ENCODE peak calls at places on chromosomes 12 and 14, in seven cellular contexts. One of them, this sample, is unnamed.

GRCh38 chr12:124152733-124153132 is 142.2 kb upstream of the RFLNA start:
- DNase-seq in left lung: no peak
- DNase-seq in tibial artery: no peak
- DNase-seq in heart left ventricle: no peak
- DNase-seq in cardiac muscle cell: no peak
- DNase-seq in right lobe of liver: no peak
- DNase-seq in brain microvascular endothelial cell: no peak
- DNase-seq in this sample: no peak

GRCh38 chr12:106669216-106669615 is 86.4 kb downstream of the RFX4 start:
- DNase-seq in left lung: no peak
- DNase-seq in tibial artery: no peak
- DNase-seq in heart left ventricle: no peak
- DNase-seq in cardiac muscle cell: no peak
- DNase-seq in right lobe of liver: no peak
- DNase-seq in brain microvascular endothelial cell: no peak
- DNase-seq in this sample: no peak

GRCh38 chr14:54890794-54891193 is 11.8 kb downstream of the GCH1 start:
- DNase-seq in left lung: no peak
- DNase-seq in tibial artery: no peak
- DNase-seq in heart left ventricle: no peak
- DNase-seq in cardiac muscle cell: no peak
- DNase-seq in right lobe of liver: no peak
- DNase-seq in brain microvascular endothelial cell: no peak
- DNase-seq in this sample: no peak

GRCh38 chr14:35855886-35856481 is 29.8 kb downstream of the BRMS1L start:
- DNase-seq in left lung: no peak
- DNase-seq in tibial artery: no peak
- DNase-seq in heart left ventricle: no peak
- DNase-seq in cardiac muscle cell: no peak
- DNase-seq in right lobe of liver: no peak
- DNase-seq in brain microvascular endothelial cell: no peak
- DNase-seq in this sample: no peak

GRCh38 chr12:1758887-1759286 is 61.5 kb upstream of the LRTM2 start:
- DNase-seq in left lung: no peak
- DNase-seq in tibial artery: no peak
- DNase-seq in heart left ventricle: no peak
- DNase-seq in cardiac muscle cell: no peak
- DNase-seq in right lobe of liver: no peak
- DNase-seq in brain microvascular endothelial cell: no peak
- DNase-seq in this sample: no peak

GRCh38 chr14:96264850-96265249 is 8.8 kb downstream of the BDKRB1 start:
- DNase-seq in left lung: no peak
- DNase-seq in tibial artery: no peak
- DNase-seq in heart left ventricle: no peak
- DNase-seq in cardiac muscle cell: no peak
- DNase-seq in right lobe of liver: no peak
- DNase-seq in brain microvascular endothelial cell: peak
- DNase-seq in this sample: no peak

GRCh38 chr14:80902608-80903007 is 38.9 kb downstream of the CEP128 start:
- DNase-seq in left lung: no peak
- DNase-seq in tibial artery: no peak
- DNase-seq in heart left ventricle: no peak
- DNase-seq in cardiac muscle cell: no peak
- DNase-seq in right lobe of liver: no peak
- DNase-seq in brain microvascular endothelial cell: no peak
- DNase-seq in this sample: no peak

GRCh38 chr12:89062996-89063395 is 289.3 kb downstream of the DUSP6 start:
- DNase-seq in left lung: no peak
- DNase-seq in tibial artery: no peak
- DNase-seq in heart left ventricle: no peak
- DNase-seq in cardiac muscle cell: no peak
- DNase-seq in right lobe of liver: no peak
- DNase-seq in brain microvascular endothelial cell: no peak
- DNase-seq in this sample: no peak

GRCh38 chr12:57215668-57216013 is 953 bp upstream of the NXPH4 start:
- DNase-seq in left lung: no peak
- DNase-seq in tibial artery: no peak
- DNase-seq in heart left ventricle: no peak
- DNase-seq in cardiac muscle cell: no peak
- DNase-seq in right lobe of liver: no peak
- DNase-seq in brain microvascular endothelial cell: no peak
- DNase-seq in this sample: no peak

GRCh38 chr14:59787045-59787674 is 83.4 kb downstream of the RTN1 start:
- DNase-seq in left lung: no peak
- DNase-seq in tibial artery: no peak
- DNase-seq in heart left ventricle: no peak
- DNase-seq in cardiac muscle cell: peak
- DNase-seq in right lobe of liver: no peak
- DNase-seq in brain microvascular endothelial cell: no peak
- DNase-seq in this sample: no peak
- TF ChIP-seq CTCF in left lung: no peak
- TF ChIP-seq CTCF in tibial artery: no peak
- TF ChIP-seq CTCF in heart left ventricle: no peak
- TF ChIP-seq CTCF in cardiac muscle cell: no peak
- TF ChIP-seq CTCF in right lobe of liver: no peak
- TF ChIP-seq CTCF in brain microvascular endothelial cell: peak
- TF ChIP-seq CTCF in this sample: no peak

GRCh38 chr12:25017336-25017735 is 68.4 kb upstream of the BCAT1 start:
- DNase-seq in left lung: no peak
- DNase-seq in tibial artery: no peak
- DNase-seq in heart left ventricle: no peak
- DNase-seq in cardiac muscle cell: no peak
- DNase-seq in right lobe of liver: no peak
- DNase-seq in brain microvascular endothelial cell: peak
- DNase-seq in this sample: no peak

GRCh38 chr12:25025260-25025659 is 76.4 kb upstream of the BCAT1 start:
- DNase-seq in left lung: no peak
- DNase-seq in tibial artery: no peak
- DNase-seq in heart left ventricle: no peak
- DNase-seq in cardiac muscle cell: peak
- DNase-seq in right lobe of liver: no peak
- DNase-seq in brain microvascular endothelial cell: no peak
- DNase-seq in this sample: no peak

GRCh38 chr12:25023808-25024207 is 74.9 kb upstream of the BCAT1 start:
- DNase-seq in left lung: no peak
- DNase-seq in tibial artery: no peak
- DNase-seq in heart left ventricle: no peak
- DNase-seq in cardiac muscle cell: no peak
- DNase-seq in right lobe of liver: no peak
- DNase-seq in brain microvascular endothelial cell: no peak
- DNase-seq in this sample: no peak

GRCh38 chr12:25018146-25018545 is 69.2 kb upstream of the BCAT1 start:
- DNase-seq in left lung: no peak
- DNase-seq in tibial artery: no peak
- DNase-seq in heart left ventricle: no peak
- DNase-seq in cardiac muscle cell: no peak
- DNase-seq in right lobe of liver: no peak
- DNase-seq in brain microvascular endothelial cell: no peak
- DNase-seq in this sample: no peak

GRCh38 chr12:25020621-25021243 is 71.8 kb upstream of the BCAT1 start:
- DNase-seq in left lung: no peak
- DNase-seq in tibial artery: no peak
- DNase-seq in heart left ventricle: no peak
- DNase-seq in cardiac muscle cell: no peak
- DNase-seq in right lobe of liver: no peak
- DNase-seq in brain microvascular endothelial cell: no peak
- DNase-seq in this sample: no peak
- H3K4me3 ChIP-seq in left lung: no peak
- H3K4me3 ChIP-seq in tibial artery: no peak
- H3K4me3 ChIP-seq in heart left ventricle: no peak
- H3K4me3 ChIP-seq in cardiac muscle cell: no peak
- H3K4me3 ChIP-seq in right lobe of liver: no peak
- H3K4me3 ChIP-seq in brain microvascular endothelial cell: no peak
- H3K4me3 ChIP-seq in this sample: no peak

GRCh38 chr14:60272177-60272576 is 23.2 kb downstream of the PPM1A start:
- DNase-seq in left lung: no peak
- DNase-seq in tibial artery: no peak
- DNase-seq in heart left ventricle: no peak
- DNase-seq in cardiac muscle cell: no peak
- DNase-seq in right lobe of liver: no peak
- DNase-seq in brain microvascular endothelial cell: no peak
- DNase-seq in this sample: no peak

GRCh38 chr14:60265163-60265562 is 16.1 kb downstream of the PPM1A start:
- DNase-seq in left lung: no peak
- DNase-seq in tibial artery: no peak
- DNase-seq in heart left ventricle: no peak
- DNase-seq in cardiac muscle cell: no peak
- DNase-seq in right lobe of liver: no peak
- DNase-seq in brain microvascular endothelial cell: no peak
- DNase-seq in this sample: no peak

GRCh38 chr14:60266021-60266937 is 17.3 kb downstream of the PPM1A start:
- DNase-seq in left lung: no peak
- DNase-seq in tibial artery: no peak
- DNase-seq in heart left ventricle: no peak
- DNase-seq in cardiac muscle cell: no peak
- DNase-seq in right lobe of liver: no peak
- DNase-seq in brain microvascular endothelial cell: peak
- DNase-seq in this sample: no peak
- TF ChIP-seq CTCF in left lung: peak
- TF ChIP-seq CTCF in tibial artery: no peak
- TF ChIP-seq CTCF in heart left ventricle: peak
- TF ChIP-seq CTCF in cardiac muscle cell: peak
- TF ChIP-seq CTCF in right lobe of liver: peak
- TF ChIP-seq CTCF in brain microvascular endothelial cell: peak
- TF ChIP-seq CTCF in this sample: no peak

DNA sequence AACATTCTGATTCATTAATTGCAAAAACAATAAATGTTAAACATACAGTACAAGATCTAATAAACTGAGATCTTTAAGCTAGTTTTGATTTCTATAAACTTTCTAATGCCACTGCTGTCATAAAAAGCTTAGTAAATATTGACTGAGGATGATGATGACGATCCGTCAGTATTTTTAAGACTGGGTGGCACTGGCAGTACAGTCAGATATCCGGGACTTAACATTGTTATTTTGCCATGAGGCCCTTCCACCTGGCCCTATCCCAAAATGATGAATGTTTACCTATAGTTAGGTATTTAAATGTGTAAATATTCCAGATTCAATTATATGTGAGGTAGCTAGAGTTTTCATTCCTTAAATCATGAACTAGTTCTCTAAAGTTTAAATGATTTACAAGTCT is 158.5 kb downstream of the FOXA1 start:
- DNase-seq in left lung: no peak
- DNase-seq in tibial artery: no peak
- DNase-seq in heart left ventricle: no peak
- DNase-seq in cardiac muscle cell: no peak
- DNase-seq in right lobe of liver: no peak
- DNase-seq in brain microvascular endothelial cell: no peak
- DNase-seq in this sample: no peak
- H3K4me3 ChIP-seq in left lung: no peak
- H3K4me3 ChIP-seq in tibial artery: no peak
- H3K4me3 ChIP-seq in heart left ventricle: no peak
- H3K4me3 ChIP-seq in cardiac muscle cell: no peak
- H3K4me3 ChIP-seq in right lobe of liver: no peak
- H3K4me3 ChIP-seq in brain microvascular endothelial cell: no peak
- H3K4me3 ChIP-seq in this sample: no peak

GRCh38 chr14:103282932-103283331 is 51.1 kb upstream of the EIF5 start:
- DNase-seq in left lung: no peak
- DNase-seq in tibial artery: no peak
- DNase-seq in heart left ventricle: no peak
- DNase-seq in cardiac muscle cell: no peak
- DNase-seq in right lobe of liver: no peak
- DNase-seq in brain microvascular endothelial cell: no peak
- DNase-seq in this sample: no peak

GRCh38 chr14:103279129-103280025 is 54.7 kb upstream of the EIF5 start:
- DNase-seq in left lung: no peak
- DNase-seq in tibial artery: no peak
- DNase-seq in heart left ventricle: no peak
- DNase-seq in cardiac muscle cell: no peak
- DNase-seq in right lobe of liver: peak
- DNase-seq in brain microvascular endothelial cell: no peak
- DNase-seq in this sample: peak

GRCh38 chr14:103283916-103284315 is 50.1 kb upstream of the EIF5 start:
- DNase-seq in left lung: no peak
- DNase-seq in tibial artery: no peak
- DNase-seq in heart left ventricle: no peak
- DNase-seq in cardiac muscle cell: no peak
- DNase-seq in right lobe of liver: no peak
- DNase-seq in brain microvascular endothelial cell: no peak
- DNase-seq in this sample: no peak

GRCh38 chr14:103280278-103280917 is 53.6 kb upstream of the EIF5 start:
- DNase-seq in left lung: no peak
- DNase-seq in tibial artery: no peak
- DNase-seq in heart left ventricle: no peak
- DNase-seq in cardiac muscle cell: no peak
- DNase-seq in right lobe of liver: no peak
- DNase-seq in brain microvascular endothelial cell: no peak
- DNase-seq in this sample: no peak

GRCh38 chr14:103281496-103282231 is 52.4 kb upstream of the EIF5 start:
- DNase-seq in left lung: no peak
- DNase-seq in tibial artery: no peak
- DNase-seq in heart left ventricle: no peak
- DNase-seq in cardiac muscle cell: peak
- DNase-seq in right lobe of liver: peak
- DNase-seq in brain microvascular endothelial cell: peak
- DNase-seq in this sample: no peak
- TF ChIP-seq CTCF in left lung: peak
- TF ChIP-seq CTCF in tibial artery: no peak
- TF ChIP-seq CTCF in heart left ventricle: peak
- TF ChIP-seq CTCF in cardiac muscle cell: peak
- TF ChIP-seq CTCF in right lobe of liver: peak
- TF ChIP-seq CTCF in brain microvascular endothelial cell: peak
- TF ChIP-seq CTCF in this sample: no peak

DNA sequence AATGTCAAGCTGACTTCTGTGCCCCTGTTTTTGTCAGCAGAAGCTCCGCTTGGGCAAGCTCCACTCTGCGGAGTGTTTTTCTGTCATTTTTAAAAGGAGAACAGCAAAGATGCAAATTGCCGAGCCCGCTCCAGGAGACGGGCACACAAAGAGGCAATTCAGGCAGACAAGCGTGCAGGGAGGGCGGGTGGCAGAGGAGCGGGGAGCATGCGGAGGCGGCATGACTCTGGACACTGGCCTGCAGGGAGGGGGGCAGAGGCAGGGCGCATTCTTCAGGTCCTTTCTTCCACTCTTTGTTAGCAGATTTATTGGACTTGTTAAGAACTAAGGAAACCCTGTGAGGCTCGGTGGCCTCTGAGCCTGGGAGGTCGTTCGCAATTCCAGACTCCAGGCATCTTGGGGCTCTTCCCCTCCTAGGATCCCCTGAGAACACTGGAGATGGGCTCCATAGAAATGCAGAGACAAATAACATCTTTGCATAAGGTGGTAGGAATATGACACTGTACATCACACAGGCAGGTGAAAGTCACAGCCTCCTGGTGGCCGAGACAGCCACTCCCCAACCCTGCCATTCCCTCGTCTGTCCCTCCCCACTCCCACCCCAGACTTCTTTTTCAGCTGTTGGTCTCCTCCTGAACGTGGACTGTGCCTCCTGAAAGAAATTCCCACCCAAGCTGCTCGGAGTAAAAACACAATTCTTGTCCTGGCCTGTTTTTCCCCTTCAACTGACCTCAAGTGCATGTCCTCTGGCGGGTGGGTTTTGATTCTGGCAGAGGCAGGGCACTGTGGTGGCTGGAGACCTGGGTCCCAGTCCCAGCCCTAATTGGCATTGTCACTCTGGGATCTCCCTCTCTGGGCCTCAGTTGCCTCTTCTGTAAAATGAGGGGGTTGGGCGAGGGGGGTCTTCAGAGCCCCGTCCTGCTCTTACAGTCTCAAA is 187.1 kb upstream of the RMST start:
- DNase-seq in left lung: peak
- DNase-seq in tibial artery: no peak
- DNase-seq in heart left ventricle: no peak
- DNase-seq in cardiac muscle cell: no peak
- DNase-seq in right lobe of liver: no peak
- DNase-seq in brain microvascular endothelial cell: no peak
- DNase-seq in this sample: no peak
- H3K4me3 ChIP-seq in left lung: no peak
- H3K4me3 ChIP-seq in tibial artery: no peak
- H3K4me3 ChIP-seq in heart left ventricle: no peak
- H3K4me3 ChIP-seq in cardiac muscle cell: no peak
- H3K4me3 ChIP-seq in right lobe of liver: no peak
- H3K4me3 ChIP-seq in brain microvascular endothelial cell: no peak
- H3K4me3 ChIP-seq in this sample: no peak